ENCODE peak calls at places on chromosome 12, in four cellular contexts. I, N, K and B are unnamed samples.

GRCh38 chr12:75212072-75212471 is 2.4 kb upstream of the KCNC2 start:
- DNase-seq in I (no peak), N (no peak), K (no peak), B (no peak)

GRCh38 chr12:57047981-57048380 is 1.9 kb downstream of the MYO1A start:
- DNase-seq in I (no peak), N (no peak), K (no peak), B (peak)

GRCh38 chr12:6430124-6430989 is 14.4 kb upstream of the CD27 start:
- DNase-seq in I (no peak), N (peak), K (peak), B (peak)

GRCh38 chr12:71768900-71769299 is 14.2 kb downstream of the RAB21 start:
- DNase-seq in I (no peak), N (no peak), K (no peak), B (no peak)

GRCh38 chr12:10276774-10277173 is 30.9 kb upstream of the KLRD1 start:
- DNase-seq in I (no peak), N (no peak), K (no peak), B (no peak)

GRCh38 chr12:50282581-50283229 is 615 bp downstream of the LIMA1 start:
- DNase-seq in I (no peak), N (no peak), K (no peak), B (peak)

GRCh38 chr12:41424651-41425050 is 236.5 kb downstream of the PDZRN4 start:
- DNase-seq in I (no peak), N (no peak), K (no peak), B (no peak)

GRCh38 chr12:31715283-31715825 is 13.5 kb downstream of the AMN1 start:
- DNase-seq in I (peak), N (no peak), K (no peak), B (no peak)

GRCh38 chr12:58463050-58463449 is 457.3 kb downstream of the LRIG3 start:
- DNase-seq in I (no peak), N (no peak), K (no peak), B (no peak)

GRCh38 chr12:58470266-58471010 is 449.9 kb downstream of the LRIG3 start:
- DNase-seq in I (no peak), N (no peak), K (no peak), B (no peak)

DNA sequence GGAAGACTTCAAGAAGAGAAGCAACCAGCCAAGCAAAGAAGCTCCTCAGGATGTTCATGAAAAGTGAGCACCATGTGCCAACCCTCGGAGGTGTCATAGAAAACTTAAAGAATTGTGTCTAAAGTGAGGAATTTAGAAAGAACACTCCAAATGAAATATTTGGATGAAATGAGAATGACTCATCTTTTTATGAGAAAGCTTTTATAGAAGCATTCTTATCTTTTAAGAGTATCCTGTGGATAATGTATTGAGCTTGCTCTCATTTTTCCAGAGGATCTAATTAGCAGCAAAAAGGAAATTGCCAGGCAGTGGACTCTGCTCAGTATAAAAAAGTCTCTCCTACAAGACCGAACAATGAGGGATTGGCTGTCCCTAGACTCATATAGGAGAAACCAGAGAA is 454.9 kb downstream of the LRIG3 start:
- DNase-seq in I (no peak), N (no peak), K (no peak), B (no peak)
- TF ChIP-seq CTCF in I (no peak), N (no peak), K (no peak), B (no peak)

GRCh38 chr12:123971449-123971769 is 1.2 kb downstream of the CCDC92 start:
- DNase-seq in I (no peak), N (no peak), K (no peak), B (no peak)
- H3K4me3 ChIP-seq in I (peak), N (peak), K (peak), B (peak)

DNA sequence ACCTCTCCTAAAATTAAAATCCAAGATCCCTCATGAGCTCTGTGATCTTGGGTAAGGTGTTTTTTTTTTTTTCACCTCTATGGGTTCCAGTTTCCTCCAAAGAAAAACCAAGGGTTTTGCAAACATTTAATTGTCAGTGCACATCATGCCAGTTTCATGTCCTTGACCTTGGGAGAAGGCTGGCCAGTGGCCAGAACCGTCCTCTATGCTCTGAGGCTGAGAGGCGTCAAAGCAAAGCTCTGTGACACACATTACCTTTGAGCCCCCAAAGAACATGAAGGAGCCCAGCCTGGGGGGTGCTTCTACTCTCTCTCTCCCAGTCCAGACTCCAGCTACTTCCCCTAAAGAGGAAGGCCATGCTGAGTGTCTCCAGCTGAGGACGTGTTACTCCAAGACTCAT is 145.5 kb upstream of the TMEM132C start:
- DNase-seq in I (no peak), N (no peak), K (no peak), B (no peak)
- TF ChIP-seq CTCF in I (no peak), N (no peak), K (no peak), B (no peak)

GRCh38 chr12:89350260-89350659 is 2.0 kb downstream of the DUSP6 start:
- DNase-seq in I (peak), N (no peak), K (no peak), B (no peak)

GRCh38 chr12:89347325-89347829 is 4.9 kb downstream of the DUSP6 start:
- DNase-seq in I (no peak), N (no peak), K (no peak), B (no peak)

GRCh38 chr12:89350661-89351488 is 1.4 kb downstream of the DUSP6 start:
- DNase-seq in I (no peak), N (peak), K (no peak), B (peak)

GRCh38 chr12:89349814-89350213 is 2.5 kb downstream of the DUSP6 start:
- DNase-seq in I (peak), N (no peak), K (no peak), B (peak)

DNA sequence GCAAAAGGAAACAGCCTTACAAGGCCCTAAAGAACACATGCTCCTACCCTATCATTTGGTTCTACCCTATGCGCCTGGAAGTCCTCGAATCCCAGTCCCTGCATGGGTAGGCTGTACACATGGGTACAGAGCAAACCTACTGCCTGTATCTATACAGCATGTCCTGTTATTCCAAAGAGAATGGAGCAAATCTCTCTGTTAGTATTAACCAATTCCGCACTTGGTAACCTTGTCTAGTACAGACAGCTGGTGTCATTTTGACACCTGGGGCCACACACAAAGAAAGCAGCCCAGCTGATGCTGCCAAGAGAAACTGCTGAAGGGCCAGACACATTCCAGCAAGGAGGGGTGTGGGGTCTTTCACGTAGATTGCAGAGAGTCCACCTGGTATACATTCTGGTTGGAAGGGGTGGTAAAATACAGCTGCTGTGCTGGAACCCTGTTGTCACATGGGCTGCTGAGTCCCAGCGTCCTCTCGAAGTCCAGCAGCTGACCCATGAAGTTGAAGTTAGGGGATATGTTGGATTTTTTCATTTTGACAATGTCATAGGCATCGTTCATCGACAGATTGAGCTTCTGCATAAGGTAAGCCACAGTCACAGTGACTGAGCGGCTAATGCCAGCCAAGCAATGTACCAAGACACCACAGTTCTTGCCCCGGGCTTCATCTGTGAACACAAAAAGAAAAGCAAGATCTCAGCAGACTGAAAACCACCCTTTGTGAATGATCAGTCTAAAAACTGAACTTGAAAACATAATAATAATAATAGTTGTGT is 3.2 kb downstream of the DUSP6 start:
- DNase-seq in I (no peak), N (no peak), K (no peak), B (no peak)
- H3K4me3 ChIP-seq in I (peak), N (peak), K (peak), B (peak)

DNA sequence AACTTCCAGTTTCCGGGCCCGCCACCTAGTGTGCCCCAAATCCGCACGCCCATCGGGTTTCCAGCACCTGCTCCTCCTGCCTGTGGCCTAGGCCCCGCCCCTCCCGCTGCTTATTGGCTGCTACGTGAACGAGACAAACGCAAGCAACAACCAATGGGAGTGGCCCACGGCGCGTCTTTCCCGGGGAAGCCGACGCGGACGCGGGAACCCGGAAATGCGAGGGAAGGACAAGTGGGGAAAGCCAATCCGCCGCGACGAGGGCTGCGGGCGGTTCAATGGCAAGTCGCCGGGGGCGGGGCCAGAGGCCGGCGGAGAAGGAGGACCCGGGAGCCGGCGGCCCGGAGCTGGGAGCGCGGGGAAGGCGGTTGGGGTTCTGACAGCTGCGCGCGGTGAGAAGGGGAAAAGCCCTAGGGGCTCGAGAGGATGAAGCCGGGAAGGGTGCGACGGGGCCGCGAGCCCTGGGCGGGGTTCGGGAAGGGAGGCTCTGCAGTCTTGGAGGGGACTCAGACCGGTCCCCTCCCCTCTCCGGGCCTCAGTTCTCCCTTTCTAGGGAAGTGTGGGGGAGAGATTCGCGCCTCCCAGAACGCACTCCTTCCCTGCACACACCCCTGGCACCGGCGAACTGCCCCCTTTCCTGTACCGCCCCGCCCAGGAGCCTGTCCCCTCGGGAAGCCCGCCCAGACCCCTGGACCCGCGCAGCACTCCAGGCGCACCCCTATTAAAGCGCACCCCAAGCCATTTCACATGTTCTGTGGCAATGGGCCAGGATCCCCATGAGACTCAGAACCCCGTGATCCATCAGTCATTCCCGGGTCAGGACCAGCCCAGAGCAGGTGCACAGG is at the start of gene FICD:
- DNase-seq in I (peak), N (peak), K (peak), B (peak)
- TF ChIP-seq CTCF in I (no peak), N (peak), K (no peak), B (no peak)